ENCODE peak calls at places on chromosomes 11 and 22, in six cellular contexts. Q is A549, F is body of pancreas, H is spleen, M is IMR-90, O is stomach. N is an unnamed sample.

GRCh38 chr22:33682927-33683326 is 237.3 kb downstream of the LARGE1 start:
- DNase-seq in H (no peak), F (no peak), O (no peak), Q (no peak), M (no peak), N (no peak)

GRCh38 chr11:126925321-126926093 is 75.1 kb downstream of the KIRREL3 start:
- DNase-seq in M (peak; percentile 79), F (no peak), O (no peak), H (no peak), Q (no peak), N (peak; percentile 59)

GRCh38 chr22:49655168-49655812 is 172.4 kb downstream of the BRD1 start:
- DNase-seq in O (no peak), F (no peak), H (peak; percentile 72), M (no peak), Q (no peak), N (no peak)

GRCh38 chr11:74004694-74005615 is 3.9 kb downstream of the UCP3 start:
- DNase-seq in H (peak; percentile 93), F (no peak), Q (no peak), M (no peak), O (peak; percentile 53), N (peak; percentile 80)

GRCh38 chr11:79686703-79687419 is 246.0 kb upstream of the TENM4 start:
- DNase-seq in Q (no peak), H (no peak), F (no peak), M (no peak), O (no peak), N (no peak)

GRCh38 chr11:110134120-110134519 is 40.9 kb downstream of the ZC3H12C start:
- DNase-seq in F (no peak), H (no peak), M (no peak), Q (no peak), O (no peak), N (no peak)

GRCh38 chr11:68882391-68882790 is 21.2 kb downstream of the MRPL21 start:
- DNase-seq in O (no peak), F (no peak), M (no peak), Q (no peak), H (no peak), N (no peak)

GRCh38 chr11:17572359-17572690 is 25.3 kb downstream of the OTOG start:
- DNase-seq in H (peak; percentile 69), F (no peak), M (no peak), Q (no peak), O (peak; percentile 17), N (peak; percentile 32)

GRCh38 chr11:128055576-128056217 is 531.7 kb downstream of the ETS1 start:
- DNase-seq in Q (no peak), O (no peak), M (no peak), H (no peak), F (no peak), N (no peak)

DNA sequence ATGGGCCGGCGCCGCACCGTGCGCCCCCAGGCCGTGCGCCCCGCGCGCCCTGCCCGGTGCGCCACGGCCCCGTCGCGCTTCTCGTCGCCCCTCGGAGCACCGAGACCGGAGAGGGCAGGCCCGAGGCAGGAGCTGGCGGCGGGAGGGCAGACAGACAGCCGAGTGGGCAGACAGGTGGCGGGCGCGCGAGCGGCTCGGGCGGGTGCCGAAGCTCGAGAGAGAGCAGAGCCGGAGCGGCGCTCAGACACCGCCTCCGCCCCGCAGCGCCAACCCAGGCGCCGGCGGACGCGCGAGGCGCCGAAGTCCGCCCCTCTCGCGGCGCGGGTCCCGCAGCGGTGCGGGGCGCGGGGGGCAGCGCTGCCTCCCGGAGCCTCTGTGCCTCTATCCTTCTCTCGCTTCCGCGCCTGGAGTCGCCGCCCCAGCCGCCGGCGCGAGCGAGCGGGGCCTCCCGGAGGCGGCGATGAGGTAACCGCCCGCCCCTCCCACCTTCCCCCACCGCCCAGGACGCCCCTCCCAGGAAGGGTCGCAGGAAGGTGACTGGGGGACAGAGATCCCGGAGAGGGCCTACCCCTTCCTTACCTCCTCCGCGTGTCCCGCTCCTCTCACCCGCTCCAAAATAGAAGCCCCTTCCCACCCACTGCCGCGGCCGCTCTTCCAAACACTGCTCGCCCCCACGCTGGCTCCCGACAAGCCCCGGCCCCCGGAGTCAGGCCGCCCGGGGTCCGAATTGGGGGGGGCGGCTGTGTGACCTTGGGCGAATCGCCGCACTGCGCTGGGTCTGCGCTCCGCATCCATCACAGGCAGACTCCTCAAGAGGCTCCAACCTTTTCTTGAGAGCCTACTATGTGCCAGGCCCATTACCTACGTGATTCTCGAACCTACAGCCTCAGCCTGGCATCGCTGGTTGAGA is at the start of gene RASL10A:
- DNase-seq in H (peak; percentile 66), O (no peak), M (no peak), Q (no peak), F (no peak), N (no peak)
- H3K4me3 ChIP-seq in H (peak within 1 kb of the TSS; percentile 29), O (peak within 1 kb of the TSS; percentile 45), M (peak within 1 kb of the TSS; percentile 12), Q (peak within 1 kb of the TSS; percentile 42), F (no peak within 1 kb of the TSS), N (peak within 1 kb of the TSS; percentile 32)

GRCh38 chr11:72155751-72156150 is 20.2 kb downstream of the FOLR3 start:
- DNase-seq in O (no peak), H (no peak), F (no peak), M (no peak), Q (no peak), N (no peak)

GRCh38 chr11:72150882-72151281 is 15.4 kb downstream of the FOLR3 start:
- DNase-seq in O (no peak), Q (no peak), M (no peak), H (no peak), F (no peak), N (no peak)

GRCh38 chr11:72160319-72160718 is 24.8 kb downstream of the FOLR3 start:
- DNase-seq in M (peak; percentile 32), Q (no peak), H (no peak), O (no peak), F (no peak), N (no peak)

GRCh38 chr11:72154816-72155215 is 19.3 kb downstream of the FOLR3 start:
- DNase-seq in Q (no peak), F (no peak), H (no peak), O (no peak), M (no peak), N (no peak)
- TF ChIP-seq POLR2A in Q (no peak), F (no peak), H (no peak), O (no peak), M (no peak), N (no peak)

GRCh38 chr11:7606496-7606895 is 66.8 kb downstream of the CYB5R2 start:
- DNase-seq in M (no peak), Q (no peak), H (no peak), F (no peak), O (no peak), N (no peak)
- H3K4me3 ChIP-seq in M (no peak overlapping the region), Q (peak overlapping the region; percentile 47), H (no peak overlapping the region), F (no peak overlapping the region), O (peak overlapping the region; percentile 26), N (no peak overlapping the region)

GRCh38 chr11:93733474-93733873 is 7.8 kb downstream of the TAF1D start:
- DNase-seq in Q (no peak), O (no peak), H (no peak), F (no peak), M (no peak), N (no peak)
- TF ChIP-seq POLR2A in Q (no peak), O (no peak), H (no peak), F (no peak), M (no peak), N (no peak)

DNA sequence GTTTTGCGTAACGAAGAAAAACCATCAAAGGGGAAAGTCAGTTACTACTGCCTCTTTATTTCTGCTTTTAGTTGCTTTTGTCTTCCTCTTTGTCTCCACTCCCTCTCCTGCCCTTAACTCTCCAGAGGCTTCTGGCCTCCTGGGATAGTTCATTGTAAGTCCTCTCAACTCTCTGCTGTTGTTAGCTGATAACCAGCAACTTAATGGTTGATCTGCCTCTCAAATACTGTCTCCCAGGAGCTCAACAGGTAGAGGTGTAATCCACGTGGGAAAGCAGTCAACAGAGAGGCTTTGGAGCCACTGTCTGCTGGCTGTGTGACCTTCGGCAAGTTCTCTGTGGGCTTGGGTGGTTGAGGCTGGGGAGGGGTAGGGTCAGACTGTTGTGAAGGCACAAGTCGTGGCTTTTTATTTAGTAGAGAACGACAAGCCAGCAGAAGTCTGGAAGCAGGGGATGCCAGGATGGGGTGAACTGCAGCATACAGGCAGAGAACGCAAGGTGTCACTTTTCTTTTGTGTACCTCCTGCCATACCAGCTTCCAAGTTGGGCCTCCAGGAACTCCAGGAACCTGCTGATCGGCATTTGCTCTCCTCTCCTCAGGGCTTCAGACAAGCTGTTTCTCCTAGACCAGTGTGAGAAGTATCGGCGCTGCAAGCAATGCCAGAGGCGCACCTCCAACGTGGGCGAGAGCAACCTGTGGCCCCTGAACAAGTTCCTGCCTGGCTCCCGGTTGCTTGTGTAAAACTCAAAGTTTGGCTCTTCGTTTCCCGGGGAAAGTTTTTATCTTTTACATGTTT is 47.5 kb downstream of the CCDC81 start:
- DNase-seq in H (no peak), Q (no peak), F (no peak), O (no peak), M (no peak), N (no peak)
- H3K4me3 ChIP-seq in H (no peak overlapping the region), Q (no peak overlapping the region), F (no peak overlapping the region), O (no peak overlapping the region), M (no peak overlapping the region), N (no peak overlapping the region)

N was measured in lower leg skin.